ENCODE peak calls at places on chromosomes 2 and 18, in seven cellular contexts. O is NCI-H1105 treated with DMSO at 0.1 percent for 48 hours; U is NCI-H2081; K is substantia nigra; G is activated T-cell treated with anti-CD3 and anti-CD28 coated beads for 4 hours; D is kidney; J is activated CD4-positive, alpha-beta T cell treated with anti-CD3 and anti-CD28 coated beads, Interleukin-2, amount 10 ng/mL, durations not matched to agents 7 days and 5 days. L is an unnamed sample.

GRCh38 chr2:18047896-18048657 is 169.6 kb downstream of the KCNS3 start:
- DNase-seq in O (no peak), U (no peak), K (no peak), G (no peak), D (no peak), J (no peak), L (no peak)

GRCh38 chr2:201950606-201951005 is 83.0 kb upstream of the FZD7 start:
- DNase-seq in O (no peak), U (no peak), K (no peak), G (no peak), D (no peak), J (no peak), L (no peak)

GRCh38 chr2:201909961-201910361 is 103.6 kb downstream of the CDK15 start:
- DNase-seq in O (no peak), U (no peak), K (no peak), G (no peak), D (no peak), J (peak; percentile 21), L (no peak)

GRCh38 chr2:112692496-112692911 is 28.3 kb upstream of the NT5DC4 start:
- DNase-seq in O (peak; percentile 72), U (no peak), K (no peak), G (peak; percentile 11), D (peak; percentile 83), J (peak; percentile 76), L (peak; percentile 23)

GRCh38 chr18:61972389-61973264 is 79.8 kb upstream of the RNF152 start:
- DNase-seq in O (no peak), U (no peak), K (no peak), G (no peak), D (no peak), J (no peak), L (no peak)

GRCh38 chr2:172223601-172224054 is 120.9 kb upstream of the DLX2 start:
- DNase-seq in O (no peak), U (no peak), K (no peak), G (no peak), D (no peak), J (peak; percentile 11), L (no peak)

GRCh38 chr2:149827585-149828156 is 240.1 kb upstream of the MMADHC start:
- DNase-seq in O (no peak), U (peak; percentile 12), K (no peak), G (no peak), D (no peak), J (no peak), L (no peak)

GRCh38 chr2:101754613-101755012 is 57.1 kb downstream of the MAP4K4 start:
- DNase-seq in O (no peak), U (no peak), K (no peak), G (no peak), D (no peak), J (no peak), L (no peak)

GRCh38 chr2:41869542-41870256 is 178.1 kb upstream of the PKDCC start:
- DNase-seq in O (peak; percentile 56), U (peak; percentile 38), K (no peak), G (peak; percentile 59), D (peak; percentile 85), J (peak; percentile 65), L (peak; percentile 63)

GRCh38 chr18:58998421-58999203 is 133.9 kb downstream of the ZNF532 start:
- DNase-seq in O (no peak), U (no peak), K (no peak), G (no peak), D (peak; percentile 80), J (no peak), L (no peak)

GRCh38 chr2:26970244-26970927 is at the start of gene MAPRE3:
- DNase-seq in O (peak; percentile 95), U (peak; percentile 90), K (peak; percentile 76), G (peak; percentile 60), D (peak; percentile 92), J (peak; percentile 78), L (peak; percentile 98)

GRCh38 chr2:120647487-120647886 is 88.2 kb upstream of the GLI2 start:
- DNase-seq in O (no peak), U (no peak), K (no peak), G (no peak), D (no peak), J (no peak), L (no peak)

GRCh38 chr2:238097988-238098853 is 1.9 kb upstream of the ESPNL start:
- DNase-seq in O (no peak), U (no peak), K (no peak), G (no peak), D (peak; percentile 66), J (no peak), L (no peak)

GRCh38 chr2:32357545-32358482 is 991 bp downstream of the BIRC6 start:
- DNase-seq in O (no peak), U (no peak), K (peak; percentile 18), G (peak; percentile 11), D (peak; percentile 83), J (peak; percentile 44), L (peak; percentile 35)

GRCh38 chr18:26978812-26979341 is 113.4 kb upstream of the AQP4 start:
- DNase-seq in O (no peak), U (no peak), K (no peak), G (no peak), D (no peak), J (no peak), L (no peak)

GRCh38 chr2:23603581-23603980 is 218.6 kb downstream of the KLHL29 start:
- DNase-seq in O (no peak), U (no peak), K (no peak), G (no peak), D (no peak), J (no peak), L (no peak)

GRCh38 chr2:71555798-71556454 is 102.6 kb downstream of the DYSF start:
- DNase-seq in O (no peak), U (no peak), K (no peak), G (no peak), D (peak; percentile 74), J (no peak), L (no peak)

GRCh38 chr2:8515390-8515761 is 166.5 kb upstream of the ID2 start:
- DNase-seq in O (no peak), U (no peak), K (no peak), G (peak; percentile 19), D (no peak), J (peak; percentile 64), L (no peak)

GRCh38 chr2:8927510-8928456 is 75.7 kb downstream of the MBOAT2 start:
- DNase-seq in O (no peak), U (no peak), K (peak; percentile 58), G (no peak), D (no peak), J (no peak), L (no peak)

GRCh38 chr18:11840493-11840892 is 10.7 kb upstream of the CHMP1B start:
- DNase-seq in O (no peak), U (no peak), K (no peak), G (no peak), D (no peak), J (no peak), L (peak; percentile 34)

GRCh38 chr2:63888490-63889402 is 47.0 kb downstream of the UGP2 start:
- DNase-seq in O (peak; percentile 37), U (peak; percentile 58), K (no peak), G (peak; percentile 25), D (no peak), J (peak; percentile 50), L (peak; percentile 29)

GRCh38 chr2:203740741-203741363 is 34.4 kb downstream of the CD28 start:
- DNase-seq in O (no peak), U (no peak), K (no peak), G (peak; percentile 30), D (no peak), J (peak; percentile 75), L (no peak)

GRCh38 chr2:83068706-83069105 is 1390.4 kb downstream of the SUCLG1 start:
- DNase-seq in O (no peak), U (no peak), K (no peak), G (no peak), D (no peak), J (no peak), L (no peak)

GRCh38 chr2:198525196-198525595 is 720.8 kb downstream of the PLCL1 start:
- DNase-seq in O (no peak), U (no peak), K (no peak), G (no peak), D (no peak), J (no peak), L (no peak)

GRCh38 chr18:75033516-75033915 is 175.4 kb downstream of the PTGR3 start:
- DNase-seq in O (no peak), U (no peak), K (no peak), G (no peak), D (no peak), J (no peak), L (no peak)

GRCh38 chr18:3623769-3624545 is 174.0 kb downstream of the TGIF1 start:
- DNase-seq in O (no peak), U (no peak), K (no peak), G (no peak), D (peak; percentile 91), J (no peak), L (no peak)

GRCh38 chr2:3317277-3317685 is 60.3 kb downstream of the EIPR1 start:
- DNase-seq in O (no peak), U (no peak), K (no peak), G (no peak), D (peak; percentile 59), J (no peak), L (no peak)

L was measured in NCI-H2227 treated with DMSO at 0.1 percent for 48 hours.